ENCODE peak calls at places on chromosomes 5 and 9, in ten cellular contexts. One of them, this sample, is unnamed.

GRCh38 chr9:86099695-86100364 is 472 bp upstream of the GOLM1 start:
- DNase-seq in sigmoid colon: peak
- DNase-seq in A549: peak
- DNase-seq in ovary: peak
- DNase-seq in suprapubic skin: no peak
- DNase-seq in stomach: peak
- DNase-seq in H1: no peak
- DNase-seq in HepG2: no peak
- DNase-seq in K562: no peak
- DNase-seq in transverse colon: peak
- DNase-seq in this sample: no peak

GRCh38 chr9:101138516-101138915 is 110.0 kb downstream of the PLPPR1 start:
- DNase-seq in sigmoid colon: no peak
- DNase-seq in A549: no peak
- DNase-seq in ovary: no peak
- DNase-seq in suprapubic skin: no peak
- DNase-seq in stomach: no peak
- DNase-seq in H1: no peak
- DNase-seq in HepG2: no peak
- DNase-seq in K562: no peak
- DNase-seq in transverse colon: no peak
- DNase-seq in this sample: no peak

GRCh38 chr9:135617991-135618411 is 21.3 kb downstream of the GLT6D1 start:
- DNase-seq in sigmoid colon: no peak
- DNase-seq in A549: no peak
- DNase-seq in ovary: no peak
- DNase-seq in suprapubic skin: no peak
- DNase-seq in stomach: no peak
- DNase-seq in H1: no peak
- DNase-seq in HepG2: no peak
- DNase-seq in K562: no peak
- DNase-seq in transverse colon: no peak
- DNase-seq in this sample: no peak

GRCh38 chr5:10460252-10460906 is 18.7 kb downstream of the ROPN1L start:
- DNase-seq in sigmoid colon: peak
- DNase-seq in A549: peak
- DNase-seq in ovary: no peak
- DNase-seq in suprapubic skin: peak
- DNase-seq in stomach: peak
- DNase-seq in H1: no peak
- DNase-seq in HepG2: no peak
- DNase-seq in K562: no peak
- DNase-seq in transverse colon: peak
- DNase-seq in this sample: no peak

GRCh38 chr5:74394924-74395880 is 245.3 kb downstream of the ENC1 start:
- DNase-seq in sigmoid colon: no peak
- DNase-seq in A549: no peak
- DNase-seq in ovary: no peak
- DNase-seq in suprapubic skin: no peak
- DNase-seq in stomach: no peak
- DNase-seq in H1: peak
- DNase-seq in HepG2: peak
- DNase-seq in K562: no peak
- DNase-seq in transverse colon: no peak
- DNase-seq in this sample: no peak

GRCh38 chr9:38017149-38017884 is 51.7 kb downstream of the SHB start:
- DNase-seq in sigmoid colon: no peak
- DNase-seq in A549: peak
- DNase-seq in ovary: no peak
- DNase-seq in suprapubic skin: no peak
- DNase-seq in stomach: peak
- DNase-seq in H1: peak
- DNase-seq in HepG2: no peak
- DNase-seq in K562: no peak
- DNase-seq in transverse colon: no peak
- DNase-seq in this sample: no peak

GRCh38 chr5:68476854-68477253 is 261.3 kb downstream of the PIK3R1 start:
- DNase-seq in sigmoid colon: no peak
- DNase-seq in A549: no peak
- DNase-seq in ovary: no peak
- DNase-seq in suprapubic skin: no peak
- DNase-seq in stomach: no peak
- DNase-seq in H1: no peak
- DNase-seq in HepG2: peak
- DNase-seq in K562: no peak
- DNase-seq in transverse colon: no peak
- DNase-seq in this sample: no peak

GRCh38 chr5:150589791-150590601 is 50.5 kb upstream of the SYNPO start:
- DNase-seq in sigmoid colon: peak
- DNase-seq in A549: no peak
- DNase-seq in ovary: peak
- DNase-seq in suprapubic skin: no peak
- DNase-seq in stomach: peak
- DNase-seq in H1: peak
- DNase-seq in HepG2: peak
- DNase-seq in K562: no peak
- DNase-seq in transverse colon: peak
- DNase-seq in this sample: peak

GRCh38 chr9:133476531-133476930 is 2.4 kb downstream of the SLC2A6 start:
- DNase-seq in sigmoid colon: no peak
- DNase-seq in A549: no peak
- DNase-seq in ovary: no peak
- DNase-seq in suprapubic skin: no peak
- DNase-seq in stomach: no peak
- DNase-seq in H1: no peak
- DNase-seq in HepG2: no peak
- DNase-seq in K562: no peak
- DNase-seq in transverse colon: no peak
- DNase-seq in this sample: no peak

GRCh38 chr9:21789541-21790037 is 12.8 kb upstream of the MTAP start:
- DNase-seq in sigmoid colon: no peak
- DNase-seq in A549: peak
- DNase-seq in ovary: no peak
- DNase-seq in suprapubic skin: no peak
- DNase-seq in stomach: peak
- DNase-seq in H1: no peak
- DNase-seq in HepG2: peak
- DNase-seq in K562: no peak
- DNase-seq in transverse colon: peak
- DNase-seq in this sample: peak

GRCh38 chr9:92506184-92506857 is 24.0 kb upstream of the ASPN start:
- DNase-seq in sigmoid colon: peak
- DNase-seq in A549: peak
- DNase-seq in ovary: peak
- DNase-seq in suprapubic skin: no peak
- DNase-seq in stomach: no peak
- DNase-seq in H1: no peak
- DNase-seq in HepG2: no peak
- DNase-seq in K562: no peak
- DNase-seq in transverse colon: no peak
- DNase-seq in this sample: no peak

DNA sequence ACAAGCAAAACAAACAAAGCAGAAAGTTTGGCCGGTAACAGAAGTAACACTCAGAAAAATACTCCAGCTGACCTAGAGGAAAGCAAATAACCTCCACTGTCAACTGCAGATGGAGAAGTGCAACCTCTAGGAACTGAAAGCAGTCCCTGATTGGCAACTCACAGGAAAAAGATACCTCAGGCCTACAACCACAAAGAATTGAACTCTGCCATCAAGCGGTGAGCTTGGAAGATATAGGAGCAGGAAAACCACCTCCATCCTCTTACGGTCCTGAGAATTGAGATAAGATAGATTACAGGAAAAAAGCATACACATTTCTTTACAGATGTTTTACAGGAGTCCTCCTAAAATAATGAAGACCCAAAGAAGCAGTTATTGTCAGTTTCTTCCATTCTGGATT is 184.5 kb downstream of the PDZD2 start:
- DNase-seq in sigmoid colon: no peak
- DNase-seq in A549: no peak
- DNase-seq in ovary: no peak
- DNase-seq in suprapubic skin: no peak
- DNase-seq in stomach: no peak
- DNase-seq in H1: no peak
- DNase-seq in HepG2: no peak
- DNase-seq in K562: no peak
- DNase-seq in transverse colon: no peak
- DNase-seq in this sample: no peak
- TF ChIP-seq EP300 in sigmoid colon: no peak
- TF ChIP-seq EP300 in A549: no peak
- TF ChIP-seq EP300 in ovary: no peak
- TF ChIP-seq EP300 in suprapubic skin: no peak
- TF ChIP-seq EP300 in stomach: no peak
- TF ChIP-seq EP300 in H1: no peak
- TF ChIP-seq EP300 in HepG2: no peak
- TF ChIP-seq EP300 in K562: no peak
- TF ChIP-seq EP300 in transverse colon: no peak
- TF ChIP-seq EP300 in this sample: no peak

GRCh38 chr9:34498511-34498910 is 24.3 kb downstream of the ENHO start:
- DNase-seq in sigmoid colon: no peak
- DNase-seq in A549: no peak
- DNase-seq in ovary: no peak
- DNase-seq in suprapubic skin: no peak
- DNase-seq in stomach: no peak
- DNase-seq in H1: no peak
- DNase-seq in HepG2: no peak
- DNase-seq in K562: no peak
- DNase-seq in transverse colon: no peak
- DNase-seq in this sample: no peak

GRCh38 chr9:34500623-34501267 is 22.0 kb downstream of the ENHO start:
- DNase-seq in sigmoid colon: no peak
- DNase-seq in A549: peak
- DNase-seq in ovary: peak
- DNase-seq in suprapubic skin: no peak
- DNase-seq in stomach: peak
- DNase-seq in H1: no peak
- DNase-seq in HepG2: peak
- DNase-seq in K562: peak
- DNase-seq in transverse colon: peak
- DNase-seq in this sample: peak

GRCh38 chr9:34501372-34501771 is 21.4 kb downstream of the ENHO start:
- DNase-seq in sigmoid colon: no peak
- DNase-seq in A549: no peak
- DNase-seq in ovary: no peak
- DNase-seq in suprapubic skin: no peak
- DNase-seq in stomach: no peak
- DNase-seq in H1: no peak
- DNase-seq in HepG2: no peak
- DNase-seq in K562: no peak
- DNase-seq in transverse colon: no peak
- DNase-seq in this sample: no peak

GRCh38 chr9:34501889-34502425 is 20.8 kb downstream of the ENHO start:
- DNase-seq in sigmoid colon: peak
- DNase-seq in A549: no peak
- DNase-seq in ovary: peak
- DNase-seq in suprapubic skin: no peak
- DNase-seq in stomach: peak
- DNase-seq in H1: no peak
- DNase-seq in HepG2: peak
- DNase-seq in K562: no peak
- DNase-seq in transverse colon: peak
- DNase-seq in this sample: peak

DNA sequence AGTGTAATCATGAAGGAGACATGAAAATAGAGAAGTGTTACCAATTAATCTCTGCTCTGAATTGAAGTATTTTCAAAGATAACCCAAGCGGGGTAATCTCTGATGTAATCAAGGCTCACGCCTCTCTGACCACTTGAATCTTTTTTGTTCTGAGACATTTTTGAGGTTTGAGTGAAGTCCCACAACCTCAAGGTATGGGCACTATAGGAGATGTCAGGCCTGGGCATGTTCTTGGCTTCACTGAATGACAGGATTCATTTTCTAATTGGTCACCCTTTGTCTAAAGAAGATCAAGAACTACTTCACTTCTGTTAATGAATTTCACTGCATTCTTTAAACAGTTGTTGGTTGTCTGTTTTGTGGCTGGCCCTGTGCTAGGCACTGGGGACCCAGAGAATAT is 23.7 kb downstream of the ENHO start:
- DNase-seq in sigmoid colon: no peak
- DNase-seq in A549: no peak
- DNase-seq in ovary: no peak
- DNase-seq in suprapubic skin: no peak
- DNase-seq in stomach: no peak
- DNase-seq in H1: no peak
- DNase-seq in HepG2: no peak
- DNase-seq in K562: no peak
- DNase-seq in transverse colon: no peak
- DNase-seq in this sample: no peak
- H3K4me3 ChIP-seq in sigmoid colon: no peak
- H3K4me3 ChIP-seq in A549: no peak
- H3K4me3 ChIP-seq in ovary: no peak
- H3K4me3 ChIP-seq in suprapubic skin: no peak
- H3K4me3 ChIP-seq in stomach: no peak
- H3K4me3 ChIP-seq in H1: no peak
- H3K4me3 ChIP-seq in HepG2: no peak
- H3K4me3 ChIP-seq in K562: no peak
- H3K4me3 ChIP-seq in transverse colon: no peak
- H3K4me3 ChIP-seq in this sample: no peak

DNA sequence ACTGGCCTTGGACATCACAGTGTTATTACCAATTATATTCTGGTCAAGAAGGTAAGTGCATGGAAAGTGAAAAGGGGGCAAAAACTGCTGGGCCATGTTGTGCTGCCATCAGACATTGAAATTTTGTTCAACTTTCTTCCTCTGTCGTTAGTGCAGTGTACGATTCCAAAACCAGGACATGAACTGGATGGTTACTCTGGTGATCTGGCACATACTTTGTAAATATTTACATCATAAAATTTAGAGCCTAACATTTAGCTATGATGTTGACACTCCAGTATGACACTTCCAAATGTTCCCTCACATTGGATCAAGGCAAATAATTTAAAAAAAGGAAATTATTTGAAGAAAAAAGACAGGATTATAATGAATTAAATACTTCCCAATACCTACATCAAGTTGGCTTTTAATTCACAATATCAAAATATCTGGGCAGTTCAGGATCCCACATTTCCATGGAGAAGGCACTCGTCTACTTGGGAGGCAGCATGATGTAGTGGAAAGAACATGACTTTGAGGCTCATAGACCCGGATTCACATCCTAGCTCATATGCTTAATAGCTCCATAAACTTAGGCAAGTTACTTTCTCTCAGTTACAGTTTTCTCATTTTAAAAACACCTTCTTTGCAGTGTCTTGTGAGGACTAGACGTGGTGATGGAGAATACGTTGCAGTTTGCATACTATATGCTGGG is 342.5 kb upstream of the MPDZ start:
- DNase-seq in sigmoid colon: no peak
- DNase-seq in A549: no peak
- DNase-seq in ovary: no peak
- DNase-seq in suprapubic skin: no peak
- DNase-seq in stomach: no peak
- DNase-seq in H1: no peak
- DNase-seq in HepG2: no peak
- DNase-seq in K562: no peak
- DNase-seq in transverse colon: no peak
- DNase-seq in this sample: no peak
- H3K27ac ChIP-seq in sigmoid colon: no peak
- H3K27ac ChIP-seq in A549: no peak
- H3K27ac ChIP-seq in ovary: no peak
- H3K27ac ChIP-seq in suprapubic skin: no peak
- H3K27ac ChIP-seq in stomach: no peak
- H3K27ac ChIP-seq in H1: no peak
- H3K27ac ChIP-seq in HepG2: no peak
- H3K27ac ChIP-seq in K562: no peak
- H3K27ac ChIP-seq in transverse colon: no peak
- H3K27ac ChIP-seq in this sample: no peak

GRCh38 chr9:68947842-68948569 is 65.9 kb downstream of the PRKACG start:
- DNase-seq in sigmoid colon: no peak
- DNase-seq in A549: no peak
- DNase-seq in ovary: no peak
- DNase-seq in suprapubic skin: no peak
- DNase-seq in stomach: no peak
- DNase-seq in H1: no peak
- DNase-seq in HepG2: no peak
- DNase-seq in K562: no peak
- DNase-seq in transverse colon: no peak
- DNase-seq in this sample: no peak
- TF ChIP-seq EP300 in sigmoid colon: no peak
- TF ChIP-seq EP300 in A549: no peak
- TF ChIP-seq EP300 in ovary: no peak
- TF ChIP-seq EP300 in suprapubic skin: no peak
- TF ChIP-seq EP300 in stomach: no peak
- TF ChIP-seq EP300 in H1: no peak
- TF ChIP-seq EP300 in HepG2: no peak
- TF ChIP-seq EP300 in K562: no peak
- TF ChIP-seq EP300 in transverse colon: no peak
- TF ChIP-seq EP300 in this sample: no peak

This sample was measured in tibial nerve.